ENCODE peak calls at places on chromosomes 13 and 19, in four cellular contexts. I is suprapubic skin, F is A549, X is ovary. Q is an unnamed sample. For H3K9me3, the result is how much of the 10 kb centered on the place peaks cover.

GRCh38 chr19:46904114-46905060 is 43.6 kb downstream of the ARHGAP35 start:
- DNase-seq in I (no peak), F (no peak), X (peak), Q (no peak)

GRCh38 chr19:33294058-33294798 is 8.1 kb downstream of the CEBPA start:
- DNase-seq in I (no peak), F (no peak), X (no peak), Q (peak)

GRCh38 chr13:82062772-82063171 is 1721.8 kb upstream of the SPRY2 start:
- DNase-seq in I (no peak), F (no peak), X (no peak), Q (no peak)

GRCh38 chr13:76632388-76633044 is 253.7 kb downstream of the KCTD12 start:
- DNase-seq in I (no peak), F (no peak), X (no peak), Q (peak)

GRCh38 chr13:106534844-106535551 is 464 bp downstream of the EFNB2 start:
- DNase-seq in I (peak), F (peak), X (peak), Q (no peak)

GRCh38 chr19:4064073-4064550 is 2.6 kb downstream of the ZBTB7A start:
- DNase-seq in I (no peak), F (no peak), X (peak), Q (peak)

GRCh38 chr19:15934332-15935078 is at the start of gene CYP4F11:
- DNase-seq in I (no peak), F (peak), X (peak), Q (no peak)

GRCh38 chr19:13718733-13719132 is 45.6 kb upstream of the MRI1 start:
- DNase-seq in I (no peak), F (peak), X (no peak), Q (no peak)

GRCh38 chr13:89733686-89734085 is 1613.8 kb upstream of the MIR17HG start:
- DNase-seq in I (no peak), F (no peak), X (no peak), Q (no peak)

GRCh38 chr13:79187917-79188699 is 217.9 kb downstream of the RBM26 start:
- DNase-seq in I (no peak), F (no peak), X (no peak), Q (no peak)

GRCh38 chr19:40420766-40421467 is 4.9 kb downstream of the SERTAD1 start:
- DNase-seq in I (peak), F (peak), X (peak), Q (peak)

GRCh38 chr13:38008636-38009035 is 139.1 kb upstream of the TRPC4 start:
- DNase-seq in I (no peak), F (no peak), X (no peak), Q (no peak)

GRCh38 chr13:31008400-31009115 is 76.1 kb downstream of the TEX26 start:
- DNase-seq in I (no peak), F (no peak), X (no peak), Q (no peak)

GRCh38 chr13:71514900-71515598 is 352.0 kb downstream of the DACH1 start:
- DNase-seq in I (no peak), F (no peak), X (no peak), Q (no peak)

GRCh38 chr13:51822106-51822840 is 18.3 kb upstream of the DHRS12 start:
- DNase-seq in I (no peak), F (no peak), X (no peak), Q (no peak)

GRCh38 chr13:26061947-26062346 is 10.1 kb upstream of the SHISA2 start:
- DNase-seq in I (no peak), F (no peak), X (no peak), Q (no peak)

GRCh38 chr19:53849237-53849676 is 18.4 kb upstream of the MYADM start:
- DNase-seq in I (no peak), F (no peak), X (no peak), Q (peak)

GRCh38 chr13:109249780-109250528 is 536.4 kb downstream of the IRS2 start:
- DNase-seq in I (no peak), F (no peak), X (no peak), Q (no peak)

GRCh38 chr19:35784401-35785086 is 9.2 kb downstream of the ARHGAP33 start:
- DNase-seq in I (no peak), F (no peak), X (no peak), Q (peak)

GRCh38 chr19:18230941-18231734 is 4.9 kb upstream of the PDE4C start:
- DNase-seq in I (no peak), F (peak), X (no peak), Q (no peak)

GRCh38 chr19:18233224-18233825 is 7.1 kb upstream of the PDE4C start:
- DNase-seq in I (no peak), F (peak), X (no peak), Q (peak)

GRCh38 chr19:18231775-18232174 is 5.5 kb upstream of the PDE4C start:
- DNase-seq in I (no peak), F (no peak), X (no peak), Q (no peak)

GRCh38 chr19:18232540-18233223 is 6.4 kb upstream of the PDE4C start:
- DNase-seq in I (no peak), F (no peak), X (no peak), Q (no peak)

DNA sequence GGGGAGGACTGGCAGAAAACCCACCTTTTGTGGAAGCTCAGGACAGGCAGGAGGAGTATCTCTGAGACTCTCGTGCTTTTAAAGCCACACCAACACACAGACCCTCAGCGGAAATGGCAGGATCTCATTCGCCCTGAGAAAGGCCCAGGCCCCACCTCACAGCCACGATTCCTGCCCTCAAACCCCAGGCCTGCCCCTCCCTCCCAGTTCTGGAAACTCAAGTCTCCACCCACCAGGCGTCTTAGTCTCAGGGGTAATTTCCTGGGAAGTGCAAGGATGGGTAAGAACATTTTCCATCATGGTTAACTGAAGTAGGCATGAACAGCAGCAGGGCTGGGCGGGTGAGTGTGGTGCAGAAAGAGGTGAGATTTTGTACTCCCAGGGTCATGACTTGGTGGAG is 8.0 kb upstream of the PDE4C start:
- DNase-seq in I (no peak), F (no peak), X (no peak), Q (no peak)
- TF ChIP-seq CTCF in I (no peak), F (no peak), X (no peak), Q (no peak)

DNA sequence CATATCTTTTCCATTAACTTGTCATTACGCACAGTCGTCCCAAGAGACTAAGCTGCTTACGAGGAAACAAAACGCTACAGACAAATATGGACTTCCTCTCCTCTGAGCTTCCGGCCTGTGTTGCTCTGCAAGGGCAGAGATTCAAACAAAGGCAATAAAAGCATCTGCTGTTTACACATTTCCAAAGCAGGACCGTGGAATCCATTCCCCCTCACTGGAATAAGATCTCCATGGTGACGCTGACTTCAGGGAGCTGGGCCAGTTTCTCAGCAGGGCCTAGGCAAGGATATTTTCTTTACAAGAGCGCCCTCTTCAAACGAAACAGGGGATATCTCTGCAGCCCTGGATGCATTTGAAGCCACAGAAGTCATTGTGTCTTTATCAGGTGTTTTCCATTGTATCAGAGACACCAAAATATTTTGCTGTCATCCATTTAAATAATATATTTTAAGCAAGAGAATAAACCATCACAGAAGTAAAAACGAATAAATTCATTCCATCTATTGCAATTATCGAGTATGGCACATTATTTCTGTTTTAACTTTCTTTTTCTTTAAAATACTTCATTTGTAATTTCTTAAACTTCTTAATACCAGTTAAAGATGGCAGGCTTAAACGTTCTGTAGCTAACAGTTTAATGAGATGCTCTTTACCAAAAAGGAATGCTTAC is 177.5 kb downstream of the DCLK1 start:
- DNase-seq in I (peak), F (peak), X (peak), Q (no peak)
- TF ChIP-seq EP300 in I (no peak), F (no peak), X (no peak), Q (no peak)

DNA sequence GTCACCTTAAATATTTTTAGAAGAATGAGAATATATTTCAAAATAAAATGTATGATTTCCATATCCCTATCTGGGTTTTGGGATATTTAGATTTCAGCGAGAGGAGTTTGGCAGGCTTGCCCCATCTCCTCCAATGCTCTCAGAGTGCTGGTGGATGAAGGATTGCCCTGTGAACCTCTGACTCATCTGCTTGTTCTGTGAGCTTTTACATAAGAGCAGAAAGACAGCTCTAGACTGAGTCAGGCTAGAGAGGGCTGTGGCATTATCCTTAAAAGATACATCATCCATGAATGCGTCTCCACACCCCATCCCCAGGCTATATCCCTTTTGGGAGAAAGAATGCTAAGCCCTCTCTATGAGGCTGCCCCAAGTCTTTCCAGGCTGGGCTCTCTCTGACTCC is 190.6 kb downstream of the TUBA3C start:
- DNase-seq in I (no peak), F (no peak), X (no peak), Q (no peak)
- H3K9me3 ChIP-seq in I (under half), F (under half), X (under half), Q (under half)

DNA sequence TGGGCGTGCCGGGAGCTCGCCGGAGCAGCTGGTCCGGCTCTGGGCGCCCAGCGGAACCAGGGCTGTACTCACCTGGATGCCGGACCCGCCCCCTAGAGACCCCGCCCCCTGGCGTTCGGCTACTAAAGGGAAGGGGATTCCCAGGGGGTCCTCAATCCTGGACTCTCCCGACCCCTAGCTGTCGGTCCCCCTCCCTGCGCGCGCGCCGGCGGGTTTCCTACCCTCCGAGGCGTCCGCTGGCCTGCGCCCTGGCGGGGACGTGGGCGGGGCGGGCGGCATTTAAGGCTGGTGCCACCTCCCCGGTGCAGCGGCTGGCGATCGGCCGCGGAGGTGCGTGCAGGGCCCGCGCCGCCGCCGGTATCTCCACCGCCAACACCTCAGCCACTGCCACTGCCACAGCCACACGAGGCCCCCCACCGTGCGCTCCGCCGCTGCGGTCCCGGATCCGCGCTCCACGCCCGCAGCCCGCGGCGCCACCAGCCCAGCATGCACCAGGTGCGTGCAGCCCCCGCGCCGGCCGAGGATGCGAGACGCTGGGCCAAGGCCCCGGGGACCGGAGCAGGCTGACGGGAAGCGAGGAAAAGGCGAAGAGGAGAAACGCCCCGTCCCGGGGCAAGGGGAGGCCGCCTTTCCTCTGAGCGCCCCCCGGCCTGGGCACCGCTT is at the start of gene ATP12A:
- DNase-seq in I (no peak), F (no peak), X (no peak), Q (peak)
- TF ChIP-seq CTCF in I (no peak), F (no peak), X (no peak), Q (no peak)

DNA sequence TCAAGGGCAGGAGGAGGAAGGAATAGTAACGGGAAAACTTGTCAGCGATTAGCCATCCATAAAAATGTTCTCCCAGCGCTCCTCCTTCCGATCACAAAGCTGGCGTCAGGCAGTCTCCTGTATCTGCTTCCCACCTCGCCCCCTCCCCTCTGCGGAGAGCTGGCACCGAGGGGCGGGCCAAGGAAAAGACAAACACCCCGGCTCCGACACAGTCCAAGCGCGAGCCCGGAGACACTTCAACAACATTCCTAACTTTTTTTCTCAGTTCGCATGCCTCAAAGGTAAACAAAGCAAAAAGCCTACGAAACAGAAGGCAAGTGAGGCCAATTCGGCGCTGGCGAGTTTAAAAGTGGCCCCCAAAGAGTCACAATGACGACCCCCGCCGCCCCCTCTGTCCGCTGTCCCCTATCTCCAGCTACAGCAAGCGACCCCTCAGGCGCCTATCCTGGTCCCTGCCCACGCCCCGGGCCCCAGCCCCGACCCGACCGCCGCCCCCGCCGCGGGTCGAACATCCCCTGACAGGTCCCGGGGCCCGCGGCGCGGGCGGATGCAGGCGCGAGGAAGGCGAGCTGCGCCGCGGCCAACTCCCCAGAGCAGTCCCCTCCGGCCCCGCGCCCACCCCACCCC is 719 bp downstream of the SMAD9 start:
- DNase-seq in I (no peak), F (no peak), X (peak), Q (peak)
- TF ChIP-seq EP300 in I (no peak), F (no peak), X (no peak), Q (no peak)